ENCODE peak calls at places on chromosomes 11 and 22, in four cellular contexts. One of them, this sample, is unnamed.

GRCh38 chr11:3229673-3230630 is 2.3 kb downstream of the MRGPRE start:
- DNase-seq in stomach: no peak
- DNase-seq in A549: no peak
- DNase-seq in H1: no peak
- DNase-seq in this sample: no peak

GRCh38 chr22:41752011-41752975 is 48.2 kb upstream of the CCDC134 start:
- DNase-seq in stomach: no peak
- DNase-seq in A549: no peak
- DNase-seq in H1: no peak
- DNase-seq in this sample: no peak

GRCh38 chr11:48079602-48080001 is 99.2 kb downstream of the PTPRJ start:
- DNase-seq in stomach: no peak
- DNase-seq in A549: no peak
- DNase-seq in H1: no peak
- DNase-seq in this sample: no peak

GRCh38 chr11:133500435-133500834 is 31.9 kb downstream of the OPCML start:
- DNase-seq in stomach: no peak
- DNase-seq in A549: no peak
- DNase-seq in H1: peak; percentile 43
- DNase-seq in this sample: no peak

GRCh38 chr11:84890706-84891105 is 736.4 kb downstream of the DLG2 start:
- DNase-seq in stomach: no peak
- DNase-seq in A549: no peak
- DNase-seq in H1: no peak
- DNase-seq in this sample: no peak

GRCh38 chr11:6864436-6864835 is 1.6 kb downstream of the OR10A2 start:
- DNase-seq in stomach: no peak
- DNase-seq in A549: no peak
- DNase-seq in H1: no peak
- DNase-seq in this sample: no peak

GRCh38 chr11:96863520-96863919 is 473.7 kb downstream of the JRKL start:
- DNase-seq in stomach: no peak
- DNase-seq in A549: no peak
- DNase-seq in H1: no peak
- DNase-seq in this sample: no peak

GRCh38 chr11:43904737-43905515 is 24.3 kb downstream of the ALKBH3 start:
- DNase-seq in stomach: no peak
- DNase-seq in A549: no peak
- DNase-seq in H1: no peak
- DNase-seq in this sample: no peak

GRCh38 chr11:20775331-20775730 is 105.9 kb downstream of the NELL1 start:
- DNase-seq in stomach: no peak
- DNase-seq in A549: no peak
- DNase-seq in H1: no peak
- DNase-seq in this sample: no peak

GRCh38 chr11:46242462-46242960 is 35.0 kb upstream of the CREB3L1 start:
- DNase-seq in stomach: no peak
- DNase-seq in A549: no peak
- DNase-seq in H1: no peak
- DNase-seq in this sample: no peak
- H3K4me3 ChIP-seq in stomach: no peak overlapping the region
- H3K4me3 ChIP-seq in A549: peak overlapping the region; percentile 45
- H3K4me3 ChIP-seq in H1: peak overlapping the region; percentile 65
- H3K4me3 ChIP-seq in this sample: peak overlapping the region; percentile 51

GRCh38 chr11:13105237-13105844 is 96.2 kb downstream of the RASSF10 start:
- DNase-seq in stomach: peak; percentile 75
- DNase-seq in A549: no peak
- DNase-seq in H1: no peak
- DNase-seq in this sample: no peak
- TF ChIP-seq EP300 in stomach: no peak
- TF ChIP-seq EP300 in A549: no peak
- TF ChIP-seq EP300 in H1: no peak
- TF ChIP-seq EP300 in this sample: no peak

GRCh38 chr22:30858976-30859713 is 109.4 kb downstream of the MORC2 start:
- DNase-seq in stomach: peak; percentile 17
- DNase-seq in A549: no peak
- DNase-seq in H1: no peak
- DNase-seq in this sample: no peak

GRCh38 chr22:30855677-30856518 is 112.7 kb downstream of the MORC2 start:
- DNase-seq in stomach: peak; percentile 7
- DNase-seq in A549: no peak
- DNase-seq in H1: no peak
- DNase-seq in this sample: no peak

GRCh38 chr22:30857103-30857502 is 111.5 kb downstream of the MORC2 start:
- DNase-seq in stomach: peak; percentile 15
- DNase-seq in A549: no peak
- DNase-seq in H1: no peak
- DNase-seq in this sample: no peak

GRCh38 chr22:30856699-30857098 is 111.9 kb downstream of the MORC2 start:
- DNase-seq in stomach: no peak
- DNase-seq in A549: no peak
- DNase-seq in H1: no peak
- DNase-seq in this sample: no peak

DNA sequence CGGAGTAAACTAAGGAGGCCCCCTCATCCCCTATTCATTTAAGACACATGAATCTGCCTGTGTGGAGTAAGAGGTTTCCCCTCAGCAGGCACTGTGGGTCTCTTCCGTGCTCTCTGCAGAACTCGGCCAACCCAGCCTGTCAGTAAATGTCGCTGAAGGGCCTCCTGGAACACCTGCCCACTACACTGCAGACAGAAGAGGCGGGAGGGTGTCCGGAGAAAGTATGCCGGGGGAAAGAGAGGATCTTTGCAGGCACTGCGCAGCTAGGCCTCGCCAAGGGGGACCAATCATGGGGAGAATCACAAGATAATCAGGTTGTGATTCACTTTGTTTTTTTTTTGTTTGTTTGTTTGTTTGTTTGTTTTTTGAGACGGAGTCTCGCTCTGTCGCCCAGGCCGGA is 110.8 kb downstream of the MORC2 start:
- DNase-seq in stomach: peak; percentile 17
- DNase-seq in A549: no peak
- DNase-seq in H1: no peak
- DNase-seq in this sample: no peak
- H3K4me3 ChIP-seq in stomach: no peak overlapping the region
- H3K4me3 ChIP-seq in A549: no peak overlapping the region
- H3K4me3 ChIP-seq in H1: no peak overlapping the region
- H3K4me3 ChIP-seq in this sample: no peak overlapping the region

GRCh38 chr11:12182650-12183511 is 72.5 kb downstream of the MICAL2 start:
- DNase-seq in stomach: no peak
- DNase-seq in A549: peak; percentile 64
- DNase-seq in H1: no peak
- DNase-seq in this sample: no peak
- TF ChIP-seq EP300 in stomach: no peak
- TF ChIP-seq EP300 in A549: no peak
- TF ChIP-seq EP300 in H1: no peak
- TF ChIP-seq EP300 in this sample: no peak

GRCh38 chr11:61889831-61890230 is 1.5 kb downstream of the FADS3 start:
- DNase-seq in stomach: no peak
- DNase-seq in A549: no peak
- DNase-seq in H1: no peak
- DNase-seq in this sample: no peak
- H3K4me3 ChIP-seq in stomach: peak overlapping the region; percentile 74
- H3K4me3 ChIP-seq in A549: no peak overlapping the region
- H3K4me3 ChIP-seq in H1: no peak overlapping the region
- H3K4me3 ChIP-seq in this sample: peak overlapping the region; percentile 94

GRCh38 chr11:73376168-73376802 is at the start of gene RELT:
- DNase-seq in stomach: peak; percentile 92
- DNase-seq in A549: peak; percentile 89
- DNase-seq in H1: peak; percentile 100
- DNase-seq in this sample: peak; percentile 93
- TF ChIP-seq EP300 in stomach: no peak
- TF ChIP-seq EP300 in A549: no peak
- TF ChIP-seq EP300 in H1: no peak
- TF ChIP-seq EP300 in this sample: no peak

GRCh38 chr11:63919267-63920125 is 2.5 kb upstream of the RCOR2 start:
- DNase-seq in stomach: peak; percentile 51
- DNase-seq in A549: no peak
- DNase-seq in H1: no peak
- DNase-seq in this sample: no peak
- H3K4me3 ChIP-seq in stomach: peak overlapping the region; percentile 30
- H3K4me3 ChIP-seq in A549: no peak overlapping the region
- H3K4me3 ChIP-seq in H1: peak overlapping the region; percentile 67
- H3K4me3 ChIP-seq in this sample: peak overlapping the region; percentile 15

This sample was measured in sigmoid colon.